ENCODE peak calls at places on chromosomes 6 and 20, in six cellular contexts. I is IMR-90, O is endodermal cell, V is cardiac fibroblast, Z is mucosa of descending colon, K is NCI-H187. Y is an unnamed sample.

GRCh38 chr6:19035454-19035853 is 648.3 kb downstream of the RNF144B start:
- DNase-seq in K (no peak), V (no peak), Z (no peak), I (no peak), O (no peak), Y (no peak)

GRCh38 chr6:46014511-46015118 is 1.0 kb downstream of the CLIC5 start:
- DNase-seq in Z (peak), I (no peak), V (no peak), K (no peak), O (peak), Y (peak)

GRCh38 chr6:53347250-53347920 is 1.4 kb downstream of the ELOVL5 start:
- DNase-seq in Z (no peak), I (peak), V (peak), K (no peak), O (no peak), Y (peak)

GRCh38 chr6:170232186-170233002 is 58.5 kb downstream of the DLL1 start:
- DNase-seq in Z (peak), K (no peak), V (no peak), O (no peak), I (peak), Y (no peak)

GRCh38 chr6:42113929-42114636 is 28.3 kb downstream of the C6orf132 start:
- DNase-seq in K (no peak), V (no peak), O (no peak), I (peak), Z (no peak), Y (no peak)

GRCh38 chr6:29653452-29654038 is 3.3 kb upstream of the MOG start:
- DNase-seq in O (peak), I (peak), Z (no peak), V (peak), K (peak), Y (no peak)

GRCh38 chr6:36312854-36313627 is 23.6 kb downstream of the BNIP5 start:
- DNase-seq in V (no peak), I (no peak), Z (no peak), K (no peak), O (no peak), Y (no peak)

GRCh38 chr6:163309491-163310026 is 105.0 kb upstream of the QKI start:
- DNase-seq in O (no peak), Z (no peak), I (peak), V (peak), K (no peak), Y (no peak)

GRCh38 chr6:142946181-142946923 is 1.4 kb upstream of the HIVEP2 start:
- DNase-seq in O (peak), K (peak), Z (peak), I (peak), V (peak), Y (peak)

GRCh38 chr20:57619053-57619831 is 984 bp downstream of the ZBP1 start:
- DNase-seq in V (no peak), Z (peak), O (no peak), I (no peak), K (peak), Y (peak)

GRCh38 chr20:53208110-53208908 is 236.2 kb downstream of the TSHZ2 start:
- DNase-seq in O (peak), V (no peak), K (no peak), I (no peak), Z (no peak), Y (no peak)

GRCh38 chr6:144219056-144219685 is 66.0 kb upstream of the UTRN start:
- DNase-seq in K (peak), V (peak), O (no peak), I (peak), Z (no peak), Y (no peak)